ENCODE peak calls at places on chromosomes 7 and 10, in ten cellular contexts. N, H, L, M, C, V, A, O, P and J are unnamed samples.
A peak's percentile ranks its signal among the peaks of the same experiment; 100 is the strongest.

GRCh38 chr7:132061931-132062330 is 505.5 kb upstream of the PODXL start:
- DNase-seq in N (no peak), P (no peak), C (no peak), A (no peak), V (no peak), M (no peak), L (no peak), H (no peak), O (no peak), J (no peak)

GRCh38 chr7:30231271-30231670 is 53.1 kb upstream of the ZNRF2 start:
- DNase-seq in H (no peak), O (no peak), A (no peak), C (no peak), P (no peak), L (no peak), V (no peak), N (no peak), M (no peak), J (no peak)

GRCh38 chr10:29691564-29692064 is 56.8 kb upstream of the SVIL start:
- DNase-seq in P (no peak), H (no peak), N (no peak), M (no peak), L (no peak), O (no peak), A (no peak), V (peak; percentile 53), C (no peak), J (no peak)

GRCh38 chr7:159067870-159068787 is 76.5 kb downstream of the VIPR2 start:
- DNase-seq in P (peak; percentile 13), V (no peak), L (no peak), O (no peak), A (no peak), C (no peak), H (peak; percentile 35), M (peak; percentile 28), N (no peak), J (no peak)

GRCh38 chr7:128097211-128097731 is 66.0 kb upstream of the LRRC4 start:
- DNase-seq in O (no peak), P (no peak), M (no peak), H (no peak), C (no peak), V (no peak), L (no peak), A (no peak), N (no peak), J (no peak)

GRCh38 chr7:14973712-14974428 is 71.3 kb upstream of the DGKB start:
- DNase-seq in O (no peak), H (no peak), M (no peak), P (no peak), L (no peak), C (no peak), V (no peak), N (no peak), A (no peak), J (no peak)

GRCh38 chr10:107230854-107231253 is 66.3 kb upstream of the SORCS1 start:
- DNase-seq in V (no peak), C (no peak), P (no peak), N (no peak), O (no peak), L (no peak), M (no peak), H (no peak), A (no peak), J (no peak)

GRCh38 chr7:50409856-50410468 is 40.2 kb downstream of the FIGNL1 start:
- DNase-seq in V (no peak), A (no peak), O (no peak), C (peak; percentile 94), P (no peak), N (no peak), L (no peak), M (no peak), H (no peak), J (no peak)

GRCh38 chr10:111126073-111126472 is 49.2 kb downstream of the ADRA2A start:
- DNase-seq in A (no peak), N (no peak), M (no peak), O (no peak), C (no peak), P (no peak), H (no peak), V (no peak), L (no peak), J (no peak)

GRCh38 chr10:3631709-3632330 is 153.2 kb downstream of the KLF6 start:
- DNase-seq in V (no peak), M (no peak), O (no peak), L (no peak), A (no peak), N (no peak), P (no peak), C (no peak), H (no peak), J (no peak)

GRCh38 chr10:28872592-28873165 is 195.4 kb downstream of the BAMBI start:
- DNase-seq in H (no peak), L (no peak), M (no peak), N (no peak), A (no peak), V (no peak), O (no peak), C (no peak), P (no peak), J (no peak)

GRCh38 chr10:102645741-102646609 is 1.7 kb downstream of the TRIM8 start:
- DNase-seq in A (peak; percentile 83), V (peak; percentile 91), C (peak; percentile 69), P (peak; percentile 94), H (peak; percentile 90), L (peak; percentile 84), M (peak; percentile 79), O (peak; percentile 96), N (peak; percentile 96), J (peak; percentile 84)
- TF ChIP-seq POLR2A in A (no peak), V (peak; percentile 31), C (peak; percentile 80), P (no peak), H (peak; percentile 86), L (no peak), M (peak; percentile 22), O (peak; percentile 39), N (peak; percentile 88), J (peak; percentile 55)

GRCh38 chr10:43256531-43257209 is 10.2 kb downstream of the RASGEF1A start:
- DNase-seq in O (no peak), A (no peak), H (no peak), V (peak; percentile 13), M (no peak), P (no peak), C (no peak), L (no peak), N (no peak), J (no peak)

GRCh38 chr10:43257210-43258031 is 9.4 kb downstream of the RASGEF1A start:
- DNase-seq in V (peak; percentile 6), C (no peak), L (no peak), H (no peak), M (no peak), P (no peak), N (no peak), A (peak; percentile 44), O (no peak), J (no peak)

GRCh38 chr10:43259248-43259980 is 7.5 kb downstream of the RASGEF1A start:
- DNase-seq in L (no peak), H (no peak), V (peak; percentile 7), N (no peak), C (no peak), A (no peak), O (no peak), M (no peak), P (no peak), J (no peak)

GRCh38 chr10:43258922-43259247 is 8.0 kb downstream of the RASGEF1A start:
- DNase-seq in L (no peak), N (no peak), C (no peak), P (no peak), A (peak; percentile 39), H (no peak), V (no peak), O (no peak), M (no peak), J (no peak)

GRCh38 chr10:43258032-43258921 is 8.6 kb downstream of the RASGEF1A start:
- DNase-seq in O (no peak), A (no peak), N (no peak), H (no peak), M (no peak), L (peak; percentile 22), P (no peak), V (no peak), C (no peak), J (no peak)
- H3K4me3 ChIP-seq in O (no peak overlapping the region), A (no peak overlapping the region), N (no peak overlapping the region), H (no peak overlapping the region), M (no peak overlapping the region), L (no peak overlapping the region), P (no peak overlapping the region), V (no peak overlapping the region), C (no peak overlapping the region), J (no peak overlapping the region)

DNA sequence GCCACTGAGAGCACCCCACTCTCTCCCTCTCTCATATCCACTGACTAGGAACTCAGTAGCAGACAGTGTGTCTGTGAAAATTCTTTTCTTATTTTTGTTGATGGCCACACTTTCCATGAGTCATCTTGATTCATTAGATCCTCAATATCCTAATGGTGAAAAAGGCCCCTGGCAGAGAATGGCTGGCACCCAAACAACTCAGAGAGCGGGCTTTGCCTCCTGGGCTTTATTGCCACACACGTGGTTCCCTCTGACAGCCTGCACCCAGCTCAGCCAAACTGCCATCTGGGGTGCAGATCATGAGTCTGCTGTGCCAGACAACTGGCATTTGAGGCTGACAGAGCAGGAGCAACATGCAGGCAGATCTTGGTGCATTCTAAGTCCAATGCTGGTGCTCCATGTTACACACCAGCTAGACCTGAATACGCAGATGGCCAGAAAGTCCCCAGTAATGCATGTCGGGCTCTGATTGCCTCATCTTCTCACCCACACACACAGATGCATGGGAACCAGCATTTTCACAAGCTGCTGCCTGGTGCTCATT is 176.2 kb downstream of the DGKI start:
- DNase-seq in N (no peak), C (peak; percentile 35), O (no peak), P (no peak), L (no peak), V (no peak), M (no peak), H (no peak), A (no peak), J (no peak)
- H3K4me1 ChIP-seq in N (no peaks in the 10 kb centered on the region), C (peaks cover 2% of the 10 kb centered on the region), O (no peaks in the 10 kb centered on the region), P (no peaks in the 10 kb centered on the region), L (no peaks in the 10 kb centered on the region), V (no peaks in the 10 kb centered on the region), M (no peaks in the 10 kb centered on the region), H (no peaks in the 10 kb centered on the region), A (no peaks in the 10 kb centered on the region), J (no peaks in the 10 kb centered on the region)

DNA sequence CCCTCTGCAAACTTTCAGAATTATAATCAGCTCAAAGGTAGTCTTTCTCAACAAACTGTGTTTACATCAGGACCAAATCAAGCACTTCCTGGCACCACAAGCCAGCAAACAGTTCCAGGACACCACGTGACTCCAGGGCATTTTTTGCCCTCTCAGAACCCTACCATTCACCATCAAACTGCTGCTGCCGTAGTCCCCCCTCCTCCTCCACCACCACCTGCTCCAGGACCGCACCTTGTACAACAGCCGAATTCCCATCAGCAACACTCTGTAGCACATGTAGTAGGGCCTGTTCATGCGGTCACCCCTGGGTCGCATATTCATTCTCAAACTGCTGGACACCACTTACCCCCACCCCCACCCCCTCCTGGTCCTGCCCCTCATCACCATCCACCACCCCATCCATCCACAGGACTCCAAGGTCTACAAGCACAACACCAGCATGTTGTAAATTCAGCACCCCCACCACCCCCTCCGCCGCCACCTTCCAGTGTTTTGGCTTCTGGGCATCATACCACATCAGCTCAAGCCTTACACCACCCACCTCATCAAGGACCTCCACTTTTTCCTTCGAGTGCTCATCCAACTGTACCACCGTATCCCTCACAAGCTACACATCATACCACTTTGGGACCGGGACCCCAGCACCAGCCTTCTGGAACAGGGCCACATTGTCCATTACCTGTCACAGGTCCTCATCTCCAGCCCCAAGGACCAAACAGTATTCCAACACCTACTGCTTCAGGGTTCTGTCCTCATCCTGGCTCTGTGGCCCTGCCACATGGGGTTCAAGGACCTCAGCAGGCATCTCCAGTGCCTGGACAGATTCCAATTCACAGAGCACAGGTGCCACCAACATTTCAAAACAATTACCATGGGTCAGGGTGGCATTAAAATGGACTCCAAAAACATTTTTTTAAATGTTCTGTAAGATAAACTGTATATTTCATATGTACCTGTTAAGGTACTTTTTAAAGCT is 98.7 kb downstream of the KMT2E start:
- DNase-seq in H (no peak), L (peak; percentile 67), V (no peak), M (peak; percentile 67), A (no peak), O (no peak), N (peak; percentile 78), C (no peak), P (no peak), J (no peak)
- TF ChIP-seq POLR2A in H (no peak), L (no peak), V (no peak), M (no peak), A (no peak), O (no peak), N (no peak), C (peak; percentile 28), P (no peak), J (no peak)